ENCODE peak calls at places on chromosomes 2 and 18, in four cellular contexts. One of them, this sample, is unnamed. For H3K4me1, the result is how much of the 10 kb centered on the place peaks cover.

GRCh38 chr18:57803119-57803969 is at the start of gene ATP8B1:
- DNase-seq in heart left ventricle: peak
- DNase-seq in A549: peak
- DNase-seq in Peyer's patch: peak
- DNase-seq in this sample: peak

GRCh38 chr2:216694201-216694825 is 1.0 kb downstream of the IGFBP5 start:
- DNase-seq in heart left ventricle: peak
- DNase-seq in A549: peak
- DNase-seq in Peyer's patch: no peak
- DNase-seq in this sample: peak

GRCh38 chr2:67583185-67583584 is 186.1 kb downstream of the ETAA1 start:
- DNase-seq in heart left ventricle: no peak
- DNase-seq in A549: no peak
- DNase-seq in Peyer's patch: no peak
- DNase-seq in this sample: no peak

GRCh38 chr2:6877402-6878305 is at the start of gene RSAD2:
- DNase-seq in heart left ventricle: peak
- DNase-seq in A549: no peak
- DNase-seq in Peyer's patch: peak
- DNase-seq in this sample: peak

GRCh38 chr2:104043864-104044263 is 810.1 kb upstream of the POU3F3 start:
- DNase-seq in heart left ventricle: peak
- DNase-seq in A549: peak
- DNase-seq in Peyer's patch: no peak
- DNase-seq in this sample: no peak

GRCh38 chr2:152611458-152612231 is 105.6 kb downstream of the PRPF40A start:
- DNase-seq in heart left ventricle: peak
- DNase-seq in A549: peak
- DNase-seq in Peyer's patch: peak
- DNase-seq in this sample: peak

GRCh38 chr2:65666156-65666725 is 233.8 kb upstream of the SPRED2 start:
- DNase-seq in heart left ventricle: no peak
- DNase-seq in A549: no peak
- DNase-seq in Peyer's patch: no peak
- DNase-seq in this sample: no peak

GRCh38 chr2:26299488-26300092 is 46.4 kb upstream of the SELENOI start:
- DNase-seq in heart left ventricle: no peak
- DNase-seq in A549: no peak
- DNase-seq in Peyer's patch: no peak
- DNase-seq in this sample: peak

GRCh38 chr2:33924770-33925169 is 325.7 kb upstream of the FAM98A start:
- DNase-seq in heart left ventricle: no peak
- DNase-seq in A549: no peak
- DNase-seq in Peyer's patch: no peak
- DNase-seq in this sample: no peak

GRCh38 chr2:119230219-119230618 is 6.6 kb downstream of the STEAP3 start:
- DNase-seq in heart left ventricle: no peak
- DNase-seq in A549: no peak
- DNase-seq in Peyer's patch: no peak
- DNase-seq in this sample: no peak

GRCh38 chr2:197281421-197281820 is 29.2 kb downstream of the ANKRD44 start:
- DNase-seq in heart left ventricle: no peak
- DNase-seq in A549: no peak
- DNase-seq in Peyer's patch: no peak
- DNase-seq in this sample: no peak

GRCh38 chr18:13280066-13280795 is 61.7 kb downstream of the LDLRAD4 start:
- DNase-seq in heart left ventricle: peak
- DNase-seq in A549: no peak
- DNase-seq in Peyer's patch: peak
- DNase-seq in this sample: no peak

GRCh38 chr18:77366067-77366724 is 116.5 kb downstream of the GALR1 start:
- DNase-seq in heart left ventricle: no peak
- DNase-seq in A549: no peak
- DNase-seq in Peyer's patch: no peak
- DNase-seq in this sample: no peak

GRCh38 chr18:55906533-55906932 is 318.5 kb upstream of the TCF4 start:
- DNase-seq in heart left ventricle: no peak
- DNase-seq in A549: no peak
- DNase-seq in Peyer's patch: no peak
- DNase-seq in this sample: no peak

GRCh38 chr2:134193006-134193405 is 60.9 kb upstream of the MGAT5 start:
- DNase-seq in heart left ventricle: no peak
- DNase-seq in A549: peak
- DNase-seq in Peyer's patch: no peak
- DNase-seq in this sample: no peak

GRCh38 chr18:46672062-46672970 is 15.3 kb upstream of the LOXHD1 start:
- DNase-seq in heart left ventricle: no peak
- DNase-seq in A549: no peak
- DNase-seq in Peyer's patch: no peak
- DNase-seq in this sample: no peak

GRCh38 chr2:71827973-71828372 is 319.7 kb downstream of the CYP26B1 start:
- DNase-seq in heart left ventricle: no peak
- DNase-seq in A549: no peak
- DNase-seq in Peyer's patch: no peak
- DNase-seq in this sample: no peak

GRCh38 chr2:16330012-16330411 is 335.6 kb downstream of the CYRIA start:
- DNase-seq in heart left ventricle: no peak
- DNase-seq in A549: no peak
- DNase-seq in Peyer's patch: no peak
- DNase-seq in this sample: no peak

GRCh38 chr2:223019390-223019930 is 32.5 kb upstream of the KCNE4 start:
- DNase-seq in heart left ventricle: no peak
- DNase-seq in A549: no peak
- DNase-seq in Peyer's patch: no peak
- DNase-seq in this sample: no peak

GRCh38 chr2:205022751-205023150 is 477.5 kb downstream of the PARD3B start:
- DNase-seq in heart left ventricle: no peak
- DNase-seq in A549: no peak
- DNase-seq in Peyer's patch: no peak
- DNase-seq in this sample: no peak

GRCh38 chr2:28893488-28893887 is 979 bp upstream of the WDR43 start:
- DNase-seq in heart left ventricle: no peak
- DNase-seq in A549: no peak
- DNase-seq in Peyer's patch: no peak
- DNase-seq in this sample: peak

GRCh38 chr2:235638541-235639192 is 144.8 kb downstream of the AGAP1 start:
- DNase-seq in heart left ventricle: no peak
- DNase-seq in A549: no peak
- DNase-seq in Peyer's patch: no peak
- DNase-seq in this sample: no peak

GRCh38 chr2:106147159-106147558 is 46.9 kb downstream of the UXS1 start:
- DNase-seq in heart left ventricle: no peak
- DNase-seq in A549: peak
- DNase-seq in Peyer's patch: no peak
- DNase-seq in this sample: no peak

GRCh38 chr2:1152375-1152774 is 201.7 kb downstream of the SNTG2 start:
- DNase-seq in heart left ventricle: no peak
- DNase-seq in A549: no peak
- DNase-seq in Peyer's patch: no peak
- DNase-seq in this sample: no peak

GRCh38 chr2:112074506-112074905 is 19.4 kb downstream of the TMEM87B start:
- DNase-seq in heart left ventricle: no peak
- DNase-seq in A549: no peak
- DNase-seq in Peyer's patch: no peak
- DNase-seq in this sample: no peak

GRCh38 chr2:17752892-17753802 is 463 bp downstream of the SMC6 start:
- DNase-seq in heart left ventricle: peak
- DNase-seq in A549: peak
- DNase-seq in Peyer's patch: peak
- DNase-seq in this sample: peak

GRCh38 chr2:38583994-38584393 is 18.7 kb downstream of the HNRNPLL start:
- DNase-seq in heart left ventricle: no peak
- DNase-seq in A549: no peak
- DNase-seq in Peyer's patch: no peak
- DNase-seq in this sample: no peak

GRCh38 chr2:147844691-147845607 is at the start of gene ACVR2A:
- DNase-seq in heart left ventricle: peak
- DNase-seq in A549: peak
- DNase-seq in Peyer's patch: peak
- DNase-seq in this sample: peak

GRCh38 chr2:25955036-25955435 is 27.3 kb downstream of the KIF3C start:
- DNase-seq in heart left ventricle: no peak
- DNase-seq in A549: no peak
- DNase-seq in Peyer's patch: no peak
- DNase-seq in this sample: no peak

GRCh38 chr2:15359716-15360531 is 201.2 kb downstream of the NBAS start:
- DNase-seq in heart left ventricle: no peak
- DNase-seq in A549: peak
- DNase-seq in Peyer's patch: no peak
- DNase-seq in this sample: no peak

GRCh38 chr2:20728114-20728758 is 61.3 kb downstream of the GDF7 start:
- DNase-seq in heart left ventricle: peak
- DNase-seq in A549: no peak
- DNase-seq in Peyer's patch: no peak
- DNase-seq in this sample: no peak
- TF ChIP-seq POLR2A in heart left ventricle: no peak
- TF ChIP-seq POLR2A in A549: no peak
- TF ChIP-seq POLR2A in Peyer's patch: no peak
- TF ChIP-seq POLR2A in this sample: no peak

GRCh38 chr2:43220982-43221659 is 5.3 kb downstream of the ZFP36L2 start:
- DNase-seq in heart left ventricle: peak
- DNase-seq in A549: no peak
- DNase-seq in Peyer's patch: peak
- DNase-seq in this sample: peak
- H3K4me1 ChIP-seq in heart left ventricle: half or more
- H3K4me1 ChIP-seq in A549: half or more
- H3K4me1 ChIP-seq in Peyer's patch: under half
- H3K4me1 ChIP-seq in this sample: under half

GRCh38 chr2:126655500-126656310 is at the start of gene GYPC:
- DNase-seq in heart left ventricle: peak
- DNase-seq in A549: no peak
- DNase-seq in Peyer's patch: peak
- DNase-seq in this sample: peak
- TF ChIP-seq POLR2A in heart left ventricle: no peak
- TF ChIP-seq POLR2A in A549: no peak
- TF ChIP-seq POLR2A in Peyer's patch: no peak
- TF ChIP-seq POLR2A in this sample: no peak

DNA sequence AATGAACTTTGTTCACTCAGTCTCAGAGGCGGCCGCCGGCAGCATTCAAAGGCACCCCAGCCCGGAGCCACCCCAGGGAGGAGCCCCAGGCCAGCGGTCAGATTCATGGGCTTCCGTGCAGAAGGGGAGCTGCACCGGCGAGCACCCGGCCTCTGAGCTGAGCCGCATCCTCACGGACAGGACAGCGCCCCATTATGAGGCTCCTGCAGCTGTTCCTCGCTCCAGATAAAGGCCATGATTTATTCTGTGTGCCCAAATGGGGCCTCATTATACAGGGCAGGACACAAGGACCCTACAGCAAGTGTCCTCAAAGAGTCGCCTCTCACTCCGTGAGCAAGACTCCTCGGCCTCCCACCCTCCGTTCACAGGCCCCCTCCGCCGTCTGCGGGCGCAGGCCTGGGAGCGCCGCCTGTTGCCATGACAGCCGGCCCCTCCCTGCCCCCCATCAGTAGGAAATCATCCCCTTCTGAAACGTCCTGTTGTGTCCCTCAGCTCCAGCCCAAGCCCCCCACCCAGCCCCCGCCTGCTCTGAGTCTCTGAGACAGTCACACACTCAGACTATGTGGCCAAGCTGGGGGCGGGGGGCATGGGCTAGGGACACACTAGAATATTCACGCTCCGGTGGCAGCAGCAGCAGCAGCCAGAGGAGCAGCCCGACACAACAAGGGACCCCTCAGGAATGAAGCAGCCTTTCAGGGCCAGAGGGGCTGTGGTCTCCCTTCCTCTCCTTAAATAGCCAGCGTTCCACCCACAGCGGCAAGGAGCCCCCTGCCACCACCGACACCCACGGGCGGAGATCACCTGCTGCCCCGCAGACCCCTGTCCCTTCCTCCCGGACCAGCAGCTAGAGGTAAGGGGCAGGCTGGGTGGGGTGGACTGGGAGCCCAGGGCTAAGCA is at the start of gene GPR17:
- DNase-seq in heart left ventricle: no peak
- DNase-seq in A549: no peak
- DNase-seq in Peyer's patch: no peak
- DNase-seq in this sample: no peak
- H3K4me1 ChIP-seq in heart left ventricle: half or more
- H3K4me1 ChIP-seq in A549: under half
- H3K4me1 ChIP-seq in Peyer's patch: under half
- H3K4me1 ChIP-seq in this sample: under half

DNA sequence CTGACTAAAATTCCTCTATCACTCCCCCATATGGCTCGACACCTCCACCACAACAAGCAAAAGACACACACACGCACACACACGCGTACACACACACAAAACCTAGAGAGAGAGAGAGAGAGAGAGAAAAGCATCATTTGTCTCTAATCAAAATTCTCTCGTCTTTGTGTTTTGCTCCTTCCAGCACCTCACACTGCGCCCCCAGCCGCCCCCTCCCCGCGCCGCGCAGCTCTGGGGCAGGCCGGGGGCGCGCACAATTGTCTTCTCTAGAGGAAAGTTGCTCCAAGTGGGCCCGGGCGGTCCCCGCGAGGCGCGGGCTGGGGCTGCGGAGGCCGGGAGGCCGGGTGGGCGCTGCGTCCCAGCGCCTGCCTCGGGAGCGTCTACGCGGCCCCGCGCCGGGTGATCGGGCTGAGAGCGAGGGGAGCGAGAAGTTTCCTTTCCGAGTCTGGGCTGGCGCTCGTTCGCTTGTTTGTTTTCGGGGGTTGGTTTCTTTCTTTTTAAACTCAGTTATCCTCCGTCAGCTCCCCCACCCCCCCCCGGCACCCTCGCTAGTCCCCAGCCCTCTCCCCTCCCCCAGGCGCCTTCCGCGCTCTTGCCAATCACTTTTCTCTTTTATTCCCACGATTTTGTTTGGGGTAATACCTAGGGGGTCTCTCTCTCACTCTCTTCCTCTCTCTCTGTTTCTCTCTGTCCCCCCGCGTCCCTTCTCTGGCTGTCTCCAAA is 4.1 kb downstream of the ZEB2 start:
- DNase-seq in heart left ventricle: peak
- DNase-seq in A549: peak
- DNase-seq in Peyer's patch: peak
- DNase-seq in this sample: no peak
- TF ChIP-seq POLR2A in heart left ventricle: no peak
- TF ChIP-seq POLR2A in A549: no peak
- TF ChIP-seq POLR2A in Peyer's patch: no peak
- TF ChIP-seq POLR2A in this sample: no peak

DNA sequence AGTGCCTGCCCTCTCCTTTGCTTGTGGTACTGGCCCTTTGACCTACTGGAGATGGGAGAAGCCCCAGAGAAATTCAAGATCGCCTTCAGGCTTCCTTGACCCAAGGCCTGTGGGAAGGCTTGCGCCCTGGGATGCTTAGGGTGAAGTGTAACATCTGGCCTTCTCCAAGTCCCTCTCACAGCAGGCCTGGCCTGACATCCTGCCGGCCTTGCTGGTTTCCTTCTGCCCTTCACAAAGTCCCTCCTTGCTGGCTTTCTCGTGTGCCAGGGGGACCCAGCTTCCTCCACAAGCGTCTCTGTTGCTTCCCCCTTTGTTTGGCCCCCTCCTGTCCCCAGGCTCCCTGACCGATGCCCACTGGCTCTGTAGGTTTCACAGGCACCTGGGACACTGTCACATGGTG is 26.4 kb downstream of the TCF7L1 start:
- DNase-seq in heart left ventricle: no peak
- DNase-seq in A549: no peak
- DNase-seq in Peyer's patch: no peak
- DNase-seq in this sample: no peak
- H3K4me1 ChIP-seq in heart left ventricle: half or more
- H3K4me1 ChIP-seq in A549: under half
- H3K4me1 ChIP-seq in Peyer's patch: under half
- H3K4me1 ChIP-seq in this sample: half or more

GRCh38 chr2:73000808-73001570 is 70.5 kb downstream of the SFXN5 start:
- DNase-seq in heart left ventricle: no peak
- DNase-seq in A549: no peak
- DNase-seq in Peyer's patch: peak
- DNase-seq in this sample: no peak
- TF ChIP-seq POLR2A in heart left ventricle: no peak
- TF ChIP-seq POLR2A in A549: no peak
- TF ChIP-seq POLR2A in Peyer's patch: no peak
- TF ChIP-seq POLR2A in this sample: no peak

This sample was measured in thyroid gland.